ENCODE peak calls at places on chromosomes 16 and 17, in six cellular contexts. O is uterus, U is AG09319, B is NCI-H1048, W is nephron progenitor cell, F is colonic mucosa. Y is an unnamed sample.

GRCh38 chr17:14209215-14209614 is 27.4 kb downstream of the CDRT15 start:
- DNase-seq in O (no peak), U (no peak), B (no peak), W (no peak), F (no peak), Y (no peak)

GRCh38 chr16:27455700-27456099 is 53.7 kb downstream of the IL21R start:
- DNase-seq in O (no peak), U (no peak), B (no peak), W (no peak), F (no peak), Y (no peak)

GRCh38 chr17:9902116-9902515 is 3.0 kb downstream of the RCVRN start:
- DNase-seq in O (no peak), U (no peak), B (no peak), W (no peak), F (no peak), Y (no peak)

GRCh38 chr16:71440669-71441347 is 1.0 kb downstream of the TLE7 start:
- DNase-seq in O (no peak), U (no peak), B (no peak), W (no peak), F (no peak), Y (no peak)

GRCh38 chr17:11644265-11645212 is 46.3 kb downstream of the DNAH9 start:
- DNase-seq in O (peak), U (no peak), B (peak), W (peak), F (peak), Y (peak)

GRCh38 chr17:80982426-80982974 is 9.1 kb upstream of the CHMP6 start:
- DNase-seq in O (no peak), U (no peak), B (no peak), W (no peak), F (no peak), Y (no peak)

GRCh38 chr16:11699234-11699894 is 31.1 kb downstream of the SNN start:
- DNase-seq in O (no peak), U (no peak), B (no peak), W (no peak), F (no peak), Y (no peak)

GRCh38 chr16:58024673-58025350 is 742 bp upstream of the MMP15 start:
- DNase-seq in O (no peak), U (no peak), B (no peak), W (peak), F (peak), Y (peak)

GRCh38 chr17:56908061-56908542 is 5.7 kb downstream of the TRIM25 start:
- DNase-seq in O (no peak), U (no peak), B (no peak), W (no peak), F (peak), Y (no peak)

GRCh38 chr17:80789356-80789902 is 202.2 kb upstream of the CHMP6 start:
- DNase-seq in O (peak), U (peak), B (no peak), W (no peak), F (no peak), Y (no peak)

GRCh38 chr17:35214631-35215273 is 20.6 kb upstream of the SLC35G3 start:
- DNase-seq in O (no peak), U (no peak), B (no peak), W (no peak), F (no peak), Y (no peak)

GRCh38 chr17:33486135-33486886 is 193.2 kb upstream of the ASIC2 start:
- DNase-seq in O (no peak), U (no peak), B (no peak), W (no peak), F (no peak), Y (no peak)

GRCh38 chr16:1089439-1089821 is 6.6 kb downstream of the C1QTNF8 start:
- DNase-seq in O (no peak), U (no peak), B (no peak), W (no peak), F (no peak), Y (no peak)

GRCh38 chr16:68539704-68540370 is 746 bp downstream of the ZFP90 start:
- DNase-seq in O (no peak), U (no peak), B (no peak), W (no peak), F (no peak), Y (no peak)

GRCh38 chr16:80369559-80369958 is 171.2 kb upstream of the DYNLRB2 start:
- DNase-seq in O (peak), U (peak), B (no peak), W (peak), F (peak), Y (peak)

GRCh38 chr16:27449434-27450188 is 47.6 kb downstream of the IL21R start:
- DNase-seq in O (no peak), U (no peak), B (no peak), W (peak), F (no peak), Y (peak)

GRCh38 chr17:40450175-40450574 is 6.9 kb downstream of the IGFBP4 start:
- DNase-seq in O (peak), U (no peak), B (no peak), W (peak), F (peak), Y (no peak)

GRCh38 chr16:71409038-71409775 is 32.6 kb downstream of the TLE7 start:
- DNase-seq in O (no peak), U (no peak), B (no peak), W (no peak), F (no peak), Y (no peak)

GRCh38 chr17:40326832-40327199 is 17.8 kb downstream of the RARA start:
- DNase-seq in O (peak), U (no peak), B (no peak), W (no peak), F (peak), Y (no peak)

GRCh38 chr16:5642470-5642869 is 544.9 kb upstream of the EEF2KMT start:
- DNase-seq in O (no peak), U (no peak), B (no peak), W (no peak), F (no peak), Y (no peak)

GRCh38 chr17:40312131-40312731 is 3.3 kb downstream of the RARA start:
- DNase-seq in O (no peak), U (no peak), B (no peak), W (no peak), F (no peak), Y (no peak)

GRCh38 chr16:71895679-71896385 is 501 bp downstream of the IST1 start:
- DNase-seq in O (no peak), U (no peak), B (no peak), W (peak), F (peak), Y (peak)

GRCh38 chr17:49459401-49459984 is 35.6 kb upstream of the NGFR start:
- DNase-seq in O (no peak), U (no peak), B (no peak), W (no peak), F (no peak), Y (no peak)